ENCODE peak calls at places on chromosomes 11 and 22, in six cellular contexts. H, N, J, P, D and I are unnamed samples.

GRCh38 chr11:77027275-77027674 is 6.9 kb upstream of the B3GNT6 start:
- DNase-seq in H (peak; percentile 62), N (no peak), J (peak; percentile 48), P (no peak), D (no peak), I (peak; percentile 43)

GRCh38 chr11:6817668-6818067 is 18.2 kb upstream of the OR6A2 start:
- DNase-seq in H (no peak), N (no peak), J (peak; percentile 2), P (no peak), D (no peak), I (no peak)

GRCh38 chr11:72395993-72396392 is 38.3 kb downstream of the CLPB start:
- DNase-seq in H (no peak), N (no peak), J (no peak), P (no peak), D (no peak), I (no peak)

GRCh38 chr22:26680485-26680884 is 23.1 kb downstream of the MIAT start:
- DNase-seq in H (no peak), N (no peak), J (no peak), P (no peak), D (no peak), I (no peak)

GRCh38 chr11:124285610-124286344 is 28.0 kb downstream of the OR8D1 start:
- DNase-seq in H (no peak), N (no peak), J (peak; percentile 75), P (no peak), D (no peak), I (no peak)

GRCh38 chr11:83544871-83545270 is 258.7 kb upstream of the CCDC90B start:
- DNase-seq in H (no peak), N (no peak), J (no peak), P (no peak), D (no peak), I (no peak)

GRCh38 chr22:25987948-25988347 is 181.3 kb upstream of the SEZ6L start:
- DNase-seq in H (no peak), N (no peak), J (no peak), P (no peak), D (peak; percentile 3), I (no peak)

GRCh38 chr22:27401321-27401720 is 400.2 kb downstream of the MN1 start:
- DNase-seq in H (no peak), N (no peak), J (peak; percentile 32), P (no peak), D (no peak), I (no peak)

GRCh38 chr22:43439368-43440102 is 27.7 kb downstream of the MPPED1 start:
- DNase-seq in H (no peak), N (no peak), J (no peak), P (no peak), D (no peak), I (no peak)

GRCh38 chr22:49972163-49973017 is 11.8 kb downstream of the PIM3 start:
- DNase-seq in H (no peak), N (peak; percentile 18), J (no peak), P (no peak), D (no peak), I (no peak)

GRCh38 chr11:7495997-7496545 is 10.8 kb downstream of the OLFML1 start:
- DNase-seq in H (no peak), N (no peak), J (no peak), P (no peak), D (no peak), I (no peak)

GRCh38 chr11:13288375-13289029 is 10.9 kb downstream of the BMAL1 start:
- DNase-seq in H (no peak), N (no peak), J (peak; percentile 72), P (no peak), D (no peak), I (no peak)

GRCh38 chr11:62073061-62073460 is 50.8 kb upstream of the INCENP start:
- DNase-seq in H (no peak), N (no peak), J (no peak), P (no peak), D (no peak), I (no peak)

GRCh38 chr11:14357843-14358728 is 897 bp downstream of the RRAS2 start:
- DNase-seq in H (no peak), N (peak; percentile 25), J (peak; percentile 54), P (peak; percentile 50), D (no peak), I (peak; percentile 70)

GRCh38 chr11:117837791-117838190 is 13.2 kb upstream of the FXYD2 start:
- DNase-seq in H (no peak), N (no peak), J (no peak), P (no peak), D (no peak), I (no peak)

GRCh38 chr22:38218661-38219331 is 17.0 kb downstream of the MAFF start:
- DNase-seq in H (no peak), N (peak; percentile 56), J (peak; percentile 97), P (peak; percentile 79), D (peak; percentile 16), I (peak; percentile 97)

GRCh38 chr22:17120711-17121234 is 387 bp downstream of the TMEM121B start:
- DNase-seq in H (no peak), N (no peak), J (no peak), P (peak; percentile 6), D (no peak), I (peak; percentile 22)

GRCh38 chr11:69461272-69461962 is 20.0 kb upstream of the LINC01488 start:
- DNase-seq in H (no peak), N (no peak), J (no peak), P (no peak), D (no peak), I (no peak)

GRCh38 chr22:29848115-29848514 is 10.0 kb upstream of the ASCC2 start:
- DNase-seq in H (no peak), N (no peak), J (no peak), P (no peak), D (no peak), I (no peak)

GRCh38 chr11:36566407-36567053 is 1.3 kb upstream of the RAG1 start:
- DNase-seq in H (no peak), N (no peak), J (no peak), P (no peak), D (no peak), I (no peak)

GRCh38 chr11:61104963-61105362 is 2.7 kb downstream of the CD5 start:
- DNase-seq in H (no peak), N (no peak), J (no peak), P (no peak), D (no peak), I (no peak)

GRCh38 chr11:73510877-73511276 is 87.0 kb downstream of the FAM168A start:
- DNase-seq in H (no peak), N (no peak), J (no peak), P (no peak), D (no peak), I (no peak)

GRCh38 chr11:48063424-48063978 is 83.1 kb downstream of the PTPRJ start:
- DNase-seq in H (no peak), N (no peak), J (peak; percentile 99), P (no peak), D (no peak), I (peak; percentile 26)

GRCh38 chr22:23832226-23833016 is 6.4 kb downstream of the DERL3 start:
- DNase-seq in H (no peak), N (no peak), J (no peak), P (no peak), D (no peak), I (no peak)

GRCh38 chr11:103051986-103052385 is 40.0 kb downstream of the DCUN1D5 start:
- DNase-seq in H (no peak), N (no peak), J (peak; percentile 54), P (no peak), D (no peak), I (no peak)